ENCODE peak calls at places on chromosomes 13 and 19, in five cellular contexts. A is right lobe of liver; P is aorta; F is A549; G is effector memory CD4-positive, alpha-beta T cell. B is an unnamed sample. For H3K9me3 and H3K4me1, the result is how much of the 10 kb centered on the place peaks cover.

GRCh38 chr13:69571606-69572323 is 535.9 kb upstream of the ATXN8OS start:
- DNase-seq in G (no peak), A (no peak), P (no peak), F (no peak), B (no peak)

GRCh38 chr19:28292822-28293500 is 920.0 kb downstream of the UQCRFS1 start:
- DNase-seq in P (no peak), F (no peak), G (no peak), A (no peak), B (no peak)

GRCh38 chr19:58356971-58357797 is 3.9 kb upstream of the A1BG start:
- DNase-seq in F (no peak), A (peak), G (no peak), P (no peak), B (no peak)

GRCh38 chr19:48194041-48194871 is 23.8 kb downstream of the ZSWIM9 start:
- DNase-seq in G (no peak), P (peak), A (no peak), F (no peak), B (no peak)

GRCh38 chr13:112176746-112177119 is 109.8 kb downstream of the SOX1 start:
- DNase-seq in G (no peak), F (no peak), P (no peak), A (no peak), B (no peak)

GRCh38 chr19:28489126-28489660 is 723.8 kb downstream of the UQCRFS1 start:
- DNase-seq in G (no peak), A (no peak), F (no peak), P (no peak), B (no peak)

GRCh38 chr13:100306042-100306441 is 217.1 kb downstream of the PCCA start:
- DNase-seq in P (no peak), G (no peak), F (no peak), A (no peak), B (no peak)

GRCh38 chr13:41053384-41053826 is 7.9 kb upstream of the WBP4 start:
- DNase-seq in G (no peak), F (peak), P (no peak), A (no peak), B (no peak)

GRCh38 chr13:44191504-44192171 is 182.0 kb upstream of the SERP2 start:
- DNase-seq in A (no peak), P (no peak), F (peak), G (peak), B (no peak)

GRCh38 chr13:99743079-99743478 is 228.5 kb downstream of the ZIC5 start:
- DNase-seq in P (no peak), A (no peak), F (no peak), G (no peak), B (no peak)

DNA sequence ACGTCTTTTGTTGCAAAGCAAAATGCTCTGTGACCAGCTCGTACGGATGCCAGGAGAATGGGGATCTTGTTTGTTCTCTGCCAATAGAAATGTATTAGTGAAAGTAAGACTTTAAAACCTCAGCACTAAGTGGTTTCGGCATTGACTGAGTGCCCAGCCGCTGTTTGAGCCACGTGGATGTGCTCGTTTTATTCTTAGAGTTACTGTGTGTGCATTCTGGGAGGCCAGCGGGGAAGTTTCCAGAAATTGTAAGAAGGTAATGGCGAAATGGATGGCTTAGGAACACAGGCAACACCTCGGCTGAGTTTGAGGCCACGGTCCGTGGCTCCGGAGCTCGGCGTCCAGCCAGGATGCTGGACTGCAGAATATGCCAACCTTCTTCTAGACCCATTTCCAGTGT is 117.0 kb upstream of the USP29 start:
- DNase-seq in P (no peak), F (no peak), A (no peak), G (no peak), B (no peak)
- H3K9me3 ChIP-seq in P (under half), F (half or more), A (under half), G (under half), B (half or more)

DNA sequence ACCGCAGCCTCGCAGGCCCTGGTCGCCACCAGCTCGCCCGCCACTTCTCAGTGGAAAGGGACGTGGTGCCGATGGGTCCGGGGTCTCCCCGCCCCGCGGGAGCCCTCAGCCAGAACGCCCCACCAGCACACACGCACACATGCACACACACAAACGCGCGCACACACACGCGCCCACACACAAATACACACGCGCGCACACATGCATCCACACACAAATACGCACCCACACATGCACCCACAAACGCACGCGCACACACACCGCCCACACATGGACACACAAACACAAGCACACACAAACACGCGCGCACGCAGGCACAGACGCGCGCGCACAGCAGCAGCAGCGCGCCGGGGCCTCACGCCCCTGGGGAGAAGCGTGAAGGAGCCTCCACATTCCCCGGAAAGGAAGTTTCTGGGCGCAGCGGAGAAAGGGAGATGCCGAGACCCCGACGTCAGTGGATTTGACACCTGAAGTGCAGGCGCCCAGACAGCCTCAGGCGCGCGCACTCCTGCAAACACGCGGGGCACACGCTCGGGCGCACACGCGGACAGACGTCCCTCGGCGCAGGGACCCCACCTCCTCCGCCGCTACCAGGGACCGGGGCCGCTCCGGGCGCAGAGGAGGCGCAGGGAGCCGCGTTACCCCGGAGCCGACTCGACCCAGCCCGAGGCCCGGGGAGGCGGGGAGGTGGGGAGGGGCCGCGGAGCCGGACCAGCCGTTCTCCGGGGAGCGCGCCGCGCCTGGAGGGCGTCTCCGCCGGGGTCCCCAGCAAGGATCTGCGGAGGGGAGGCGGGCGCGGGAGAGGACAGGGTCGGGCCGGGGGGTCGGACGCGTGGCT is 623 bp downstream of the RASA3 start:
- DNase-seq in G (no peak), P (peak), A (peak), F (peak), B (no peak)
- H3K4me1 ChIP-seq in G (under half), P (under half), A (under half), F (under half), B (under half)

GRCh38 chr19:53908106-53908932 is 759 bp upstream of the CACNG7 start:
- DNase-seq in F (peak), G (no peak), P (no peak), A (no peak), B (peak)

GRCh38 chr19:53906211-53907192 is 2.6 kb upstream of the CACNG7 start:
- DNase-seq in G (peak), P (peak), A (peak), F (no peak), B (peak)

GRCh38 chr19:53908933-53909415 is at the start of gene CACNG7:
- DNase-seq in F (peak), P (no peak), A (no peak), G (no peak), B (no peak)

GRCh38 chr19:53907193-53907581 is 1.9 kb upstream of the CACNG7 start:
- DNase-seq in A (no peak), F (no peak), P (no peak), G (no peak), B (peak)

GRCh38 chr19:53907690-53908089 is 1.4 kb upstream of the CACNG7 start:
- DNase-seq in P (no peak), G (no peak), F (no peak), A (no peak), B (no peak)
- H3K4me3 ChIP-seq in P (no peak), G (no peak), F (peak), A (no peak), B (no peak)

GRCh38 chr19:15730538-15730937 is 2.7 kb downstream of the OR10H2 start:
- DNase-seq in P (no peak), A (no peak), G (no peak), F (no peak), B (no peak)
- H3K9me3 ChIP-seq in P (under half), A (under half), G (under half), F (under half), B (under half)

B was measured in mucosa of descending colon.